ENCODE peak calls at places on chromosomes 7 and 10, in four cellular contexts. O, V, Z and R are unnamed samples.

GRCh38 chr10:104577861-104578480 is 63.1 kb upstream of the SORCS3 start:
- DNase-seq in V (no peak), O (no peak), Z (peak; percentile 32), R (no peak)

GRCh38 chr7:8433477-8434289 is at the start of gene NXPH1:
- DNase-seq in O (no peak), V (no peak), Z (no peak), R (peak; percentile 62)

GRCh38 chr10:101879456-101880189 is 36.0 kb upstream of the KCNIP2 start:
- DNase-seq in V (no peak), O (no peak), Z (peak; percentile 97), R (no peak)

GRCh38 chr10:97422921-97423420 is 3.0 kb upstream of the PGAM1 start:
- DNase-seq in O (no peak), Z (peak; percentile 88), V (no peak), R (no peak)

GRCh38 chr7:137454169-137455166 is 110.9 kb upstream of the PTN start:
- DNase-seq in Z (peak; percentile 93), O (no peak), V (no peak), R (no peak)

GRCh38 chr7:16594061-16594460 is 51.5 kb downstream of the ANKMY2 start:
- DNase-seq in Z (peak; percentile 70), O (no peak), V (no peak), R (no peak)

GRCh38 chr7:157224627-157225026 is 85.9 kb downstream of the UBE3C start:
- DNase-seq in V (no peak), Z (peak; percentile 59), O (no peak), R (no peak)

GRCh38 chr10:75683158-75683557 is 251.7 kb downstream of the LRMDA start:
- DNase-seq in O (no peak), V (no peak), Z (no peak), R (no peak)

GRCh38 chr7:146002431-146003078 is 114.0 kb upstream of the CNTNAP2 start:
- DNase-seq in V (no peak), O (no peak), Z (no peak), R (no peak)

GRCh38 chr10:79112898-79113431 is 44.2 kb downstream of the ZMIZ1 start:
- DNase-seq in O (no peak), V (peak; percentile 83), Z (peak; percentile 92), R (no peak)

GRCh38 chr7:24882989-24883631 is 96.9 kb downstream of the OSBPL3 start:
- DNase-seq in V (peak; percentile 82), O (no peak), Z (peak; percentile 82), R (no peak)

GRCh38 chr10:12418725-12419278 is 69.5 kb downstream of the CAMK1D start:
- DNase-seq in O (no peak), Z (no peak), V (no peak), R (peak; percentile 33)

GRCh38 chr7:90211391-90212148 is at the start of gene STEAP2:
- DNase-seq in Z (peak; percentile 85), V (peak; percentile 97), O (no peak), R (peak; percentile 91)

GRCh38 chr10:35942052-35942451 is 300.0 kb upstream of the FZD8 start:
- DNase-seq in V (no peak), Z (no peak), O (no peak), R (no peak)

GRCh38 chr7:50826371-50827172 is 43.9 kb upstream of the GRB10 start:
- DNase-seq in V (no peak), O (no peak), Z (peak; percentile 87), R (no peak)

GRCh38 chr10:55287346-55287745 is 486.3 kb upstream of the PCDH15 start:
- DNase-seq in O (no peak), Z (no peak), V (no peak), R (no peak)

GRCh38 chr10:103667390-103667789 is 173.9 kb downstream of the NEURL1 start:
- DNase-seq in O (no peak), Z (peak; percentile 68), V (no peak), R (no peak)

GRCh38 chr10:130952086-130952485 is 359.4 kb downstream of the TCERG1L start:
- DNase-seq in O (no peak), V (no peak), Z (no peak), R (no peak)

GRCh38 chr10:53256623-53257022 is 484.0 kb upstream of the MBL2 start:
- DNase-seq in Z (no peak), O (no peak), V (no peak), R (no peak)

GRCh38 chr7:36291387-36292316 is 98.0 kb upstream of the ANLN start:
- DNase-seq in Z (peak; percentile 83), V (peak; percentile 96), O (peak; percentile 56), R (peak; percentile 90)

GRCh38 chr10:48791267-48791928 is 106.7 kb downstream of the WDFY4 start:
- DNase-seq in O (no peak), Z (no peak), V (no peak), R (no peak)

GRCh38 chr7:18290865-18291264 is 204.7 kb upstream of the HDAC9 start:
- DNase-seq in V (no peak), O (no peak), Z (no peak), R (no peak)
- H3K4me3 ChIP-seq in V (no peak overlapping the region), O (no peak overlapping the region), Z (no peak overlapping the region), R (peak overlapping the region; percentile 38)

GRCh38 chr10:73433538-73433867 is at the start of gene MSS51:
- DNase-seq in Z (no peak), O (no peak), V (no peak), R (no peak)
- H3K4me3 ChIP-seq in Z (no peak within 1 kb of the TSS), O (no peak within 1 kb of the TSS), V (no peak within 1 kb of the TSS), R (no peak within 1 kb of the TSS)

GRCh38 chr7:29808075-29808786 is 1.9 kb downstream of the WIPF3 start:
- DNase-seq in O (no peak), Z (no peak), V (no peak), R (no peak)

GRCh38 chr7:29805031-29805430 is 1.3 kb upstream of the WIPF3 start:
- DNase-seq in V (no peak), O (no peak), Z (no peak), R (no peak)

GRCh38 chr7:29807179-29807841 is 1.0 kb downstream of the WIPF3 start:
- DNase-seq in O (no peak), V (peak; percentile 79), Z (no peak), R (no peak)

GRCh38 chr7:29806131-29806792 is at the start of gene WIPF3:
- DNase-seq in O (no peak), Z (no peak), V (peak; percentile 77), R (peak; percentile 68)

GRCh38 chr7:29806793-29807178 is 478 bp downstream of the WIPF3 start:
- DNase-seq in V (no peak), O (no peak), Z (no peak), R (no peak)
- H3K4me3 ChIP-seq in V (peak overlapping the region; percentile 12), O (no peak overlapping the region), Z (no peak overlapping the region), R (peak overlapping the region; percentile 41)

DNA sequence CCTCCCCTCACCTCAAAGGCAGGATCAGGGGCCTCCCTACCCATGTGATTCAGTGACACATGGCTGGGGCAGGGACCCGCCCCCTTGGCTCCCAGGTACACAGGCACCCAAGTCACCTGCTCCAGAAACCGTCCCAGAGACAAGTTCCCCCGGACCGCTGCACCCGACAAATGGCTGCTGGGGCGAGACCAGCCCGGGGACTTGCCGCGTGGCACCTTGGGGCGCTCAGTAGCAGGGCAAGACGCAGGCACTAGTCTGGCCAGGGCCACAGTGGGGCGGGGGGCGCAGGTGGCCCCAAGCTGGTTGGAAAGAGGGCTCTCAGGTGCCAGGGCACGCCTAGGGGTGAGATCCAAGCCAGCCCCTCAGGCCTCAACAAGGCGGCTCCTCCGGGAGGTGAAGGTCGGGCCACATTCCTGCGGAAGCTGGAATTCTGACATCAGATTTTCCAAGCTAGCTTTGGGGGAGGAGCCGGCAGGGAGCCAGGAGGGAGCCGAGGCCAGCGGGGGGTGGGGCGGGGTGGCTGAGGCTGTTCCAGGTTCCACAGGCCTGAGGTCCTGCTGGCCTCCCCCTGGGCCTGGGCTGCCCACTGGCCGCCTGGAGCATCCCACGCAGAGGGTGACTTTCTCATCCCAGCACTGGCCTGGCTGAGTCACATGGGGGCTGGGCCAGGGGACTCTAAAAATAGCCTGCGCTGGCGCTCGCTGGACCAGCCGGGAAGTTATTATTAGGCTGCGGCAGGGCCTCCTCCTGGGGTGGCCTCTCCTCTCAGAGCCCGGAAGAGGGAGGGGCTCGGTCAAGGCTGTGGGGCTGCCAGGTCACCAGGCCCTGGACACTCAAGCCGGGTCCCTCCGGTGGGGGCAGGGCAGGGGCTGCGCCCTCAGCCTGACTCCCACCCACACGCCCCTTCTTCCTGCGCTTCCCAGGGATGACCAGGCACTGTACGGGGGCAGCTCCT is 20.5 kb upstream of the INPP5A start:
- DNase-seq in V (peak; percentile 97), Z (peak; percentile 96), O (no peak), R (peak; percentile 92)
- H3K4me3 ChIP-seq in V (no peak overlapping the region), Z (no peak overlapping the region), O (no peak overlapping the region), R (peak overlapping the region; percentile 28)

GRCh38 chr7:106006906-106007305 is 43.8 kb downstream of the CDHR3 start:
- DNase-seq in V (no peak), O (no peak), Z (no peak), R (no peak)

GRCh38 chr7:106012184-106012583 is 49.1 kb downstream of the CDHR3 start:
- DNase-seq in O (no peak), Z (no peak), V (no peak), R (no peak)

GRCh38 chr7:106010866-106011265 is 47.8 kb downstream of the CDHR3 start:
- DNase-seq in O (no peak), V (no peak), Z (peak; percentile 50), R (no peak)

GRCh38 chr7:106010331-106010730 is 47.3 kb downstream of the CDHR3 start:
- DNase-seq in V (no peak), O (no peak), Z (no peak), R (no peak)

GRCh38 chr7:106009511-106010226 is 46.6 kb downstream of the CDHR3 start:
- DNase-seq in V (peak; percentile 93), Z (peak; percentile 98), O (peak; percentile 59), R (peak; percentile 95)
- H3K4me3 ChIP-seq in V (no peak overlapping the region), Z (no peak overlapping the region), O (no peak overlapping the region), R (no peak overlapping the region)

GRCh38 chr7:40811666-40812065 is 676.9 kb downstream of the SUGCT start:
- DNase-seq in V (no peak), O (no peak), Z (no peak), R (no peak)
- H3K4me3 ChIP-seq in V (no peak overlapping the region), O (no peak overlapping the region), Z (no peak overlapping the region), R (no peak overlapping the region)

DNA sequence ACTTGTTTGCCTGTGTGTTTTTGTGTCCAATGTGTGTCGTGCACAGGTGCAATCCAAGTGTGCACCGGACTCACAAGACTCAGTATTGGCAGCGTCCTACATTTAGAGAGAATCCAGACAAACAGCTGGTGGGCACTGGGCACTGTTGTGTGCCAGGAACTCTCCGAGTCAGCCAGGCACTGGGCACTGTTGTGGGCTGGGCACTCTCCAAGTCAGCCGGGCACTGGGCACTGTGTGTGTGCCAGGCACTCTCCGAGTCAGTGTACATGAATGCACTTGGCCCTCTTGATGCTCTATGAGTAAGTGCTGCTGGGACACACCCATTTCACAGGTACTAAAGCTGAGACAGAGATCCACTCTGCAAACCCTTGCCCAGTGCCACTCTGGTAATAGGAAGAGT is 303.5 kb downstream of the PTPRN2 start:
- DNase-seq in V (no peak), Z (no peak), O (no peak), R (peak; percentile 10)
- H3K4me3 ChIP-seq in V (no peak overlapping the region), Z (no peak overlapping the region), O (no peak overlapping the region), R (no peak overlapping the region)